ENCODE peak calls at places on chromosomes 13 and 19, in seven cellular contexts. Z, K, H, Y, M, O and U are unnamed samples.
A peak's percentile ranks its signal among the peaks of the same experiment; 100 is the strongest.

GRCh38 chr13:42396501-42396900 is 124.5 kb downstream of the AKAP11 start:
- DNase-seq in Z (no peak), K (no peak), H (no peak), Y (no peak), M (peak; percentile 83), O (no peak), U (no peak)

GRCh38 chr13:84994582-84994981 is 804.6 kb downstream of the SLITRK6 start:
- DNase-seq in Z (no peak), K (no peak), H (no peak), Y (no peak), M (no peak), O (no peak), U (no peak)

GRCh38 chr19:15296841-15297415 is 35.4 kb downstream of the BRD4 start:
- DNase-seq in Z (no peak), K (no peak), H (no peak), Y (no peak), M (peak; percentile 20), O (no peak), U (no peak)

GRCh38 chr13:70812481-70812880 is 704.2 kb upstream of the KLHL1 start:
- DNase-seq in Z (no peak), K (no peak), H (no peak), Y (no peak), M (no peak), O (no peak), U (no peak)

GRCh38 chr13:104289400-104289799 is 1223.2 kb upstream of the SLC10A2 start:
- DNase-seq in Z (no peak), K (no peak), H (no peak), Y (no peak), M (no peak), O (no peak), U (no peak)

GRCh38 chr19:13629687-13630357 is 123.5 kb upstream of the CACNA1A start:
- DNase-seq in Z (no peak), K (no peak), H (no peak), Y (no peak), M (peak; percentile 12), O (no peak), U (no peak)

GRCh38 chr13:109729031-109729870 is 57.1 kb downstream of the IRS2 start:
- DNase-seq in Z (no peak), K (no peak), H (peak; percentile 52), Y (no peak), M (no peak), O (peak; percentile 53), U (no peak)

GRCh38 chr19:46068345-46069258 is 27.8 kb upstream of the IGFL4 start:
- DNase-seq in Z (peak; percentile 81), K (no peak), H (no peak), Y (no peak), M (no peak), O (no peak), U (no peak)

GRCh38 chr19:51421229-51422052 is 4.0 kb upstream of the SIGLEC10 start:
- DNase-seq in Z (no peak), K (no peak), H (no peak), Y (no peak), M (no peak), O (no peak), U (no peak)

GRCh38 chr19:16605552-16605951 is 22.5 kb downstream of the MED26 start:
- DNase-seq in Z (no peak), K (no peak), H (no peak), Y (no peak), M (no peak), O (no peak), U (no peak)

DNA sequence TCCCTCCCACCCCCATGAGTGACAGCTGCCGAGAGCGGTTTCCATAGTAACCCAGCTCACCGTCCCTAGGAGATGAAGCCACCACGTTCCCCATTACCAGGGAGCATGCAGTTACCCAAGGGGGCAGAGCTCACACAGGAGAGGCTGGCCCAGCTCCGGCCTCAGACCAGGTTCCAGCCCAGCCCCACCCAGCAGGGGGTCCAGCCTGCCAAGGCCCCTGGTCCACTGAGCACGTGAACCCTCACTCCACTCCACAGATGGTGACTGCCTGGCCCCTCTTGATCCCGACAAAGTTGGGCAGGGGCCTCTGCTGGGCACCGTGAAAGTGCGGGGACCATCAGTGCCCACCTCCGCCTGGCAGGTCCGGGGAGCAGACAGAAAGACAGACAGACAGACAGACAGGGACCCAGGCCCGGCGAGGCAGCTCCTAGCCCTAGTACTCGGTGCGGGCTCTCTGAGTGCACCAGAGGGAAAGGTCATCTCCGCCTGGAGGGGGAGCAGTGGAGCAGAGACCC is 50.7 kb downstream of the CELF5 start:
- DNase-seq in Z (no peak), K (no peak), H (peak; percentile 96), Y (no peak), M (no peak), O (peak; percentile 69), U (peak; percentile 86)
- H3K4me3 ChIP-seq in Z (peak overlapping the region; percentile 26), K (peak overlapping the region; percentile 43), H (peak overlapping the region; percentile 66), Y (no peak overlapping the region), M (peak overlapping the region; percentile 33), O (peak overlapping the region; percentile 36), U (peak overlapping the region; percentile 43)

GRCh38 chr19:9936151-9937000 is at the start of gene OLFM2:
- DNase-seq in Z (no peak), K (peak; percentile 40), H (peak; percentile 98), Y (no peak), M (no peak), O (peak; percentile 63), U (peak; percentile 37)

GRCh38 chr19:9934132-9934950 is 2.0 kb downstream of the OLFM2 start:
- DNase-seq in Z (peak; percentile 42), K (peak; percentile 74), H (peak; percentile 95), Y (peak; percentile 77), M (peak; percentile 88), O (peak; percentile 87), U (peak; percentile 93)

GRCh38 chr19:9935409-9936062 is 779 bp downstream of the OLFM2 start:
- DNase-seq in Z (no peak), K (no peak), H (no peak), Y (no peak), M (no peak), O (no peak), U (no peak)

GRCh38 chr19:9939301-9939913 is 3.1 kb upstream of the OLFM2 start:
- DNase-seq in Z (no peak), K (no peak), H (no peak), Y (no peak), M (no peak), O (no peak), U (no peak)

GRCh38 chr19:9937001-9937411 is 691 bp upstream of the OLFM2 start:
- DNase-seq in Z (no peak), K (no peak), H (peak; percentile 79), Y (no peak), M (no peak), O (no peak), U (peak; percentile 69)
- H3K4me3 ChIP-seq in Z (peak overlapping the region; percentile 13), K (no peak overlapping the region), H (peak overlapping the region; percentile 50), Y (no peak overlapping the region), M (no peak overlapping the region), O (peak overlapping the region; percentile 27), U (peak overlapping the region; percentile 33)

GRCh38 chr19:55449469-55449868 is 6.4 kb upstream of the SHISA7 start:
- DNase-seq in Z (no peak), K (no peak), H (peak; percentile 65), Y (no peak), M (no peak), O (no peak), U (no peak)

GRCh38 chr19:55453861-55454260 is 7.6 kb downstream of the ISOC2 start:
- DNase-seq in Z (no peak), K (no peak), H (no peak), Y (no peak), M (no peak), O (no peak), U (no peak)

GRCh38 chr19:55452381-55453325 is 8.8 kb downstream of the ISOC2 start:
- DNase-seq in Z (peak; percentile 40), K (peak; percentile 76), H (peak; percentile 98), Y (peak; percentile 68), M (no peak), O (peak; percentile 92), U (peak; percentile 54)

GRCh38 chr19:55451163-55451521 is 8.0 kb upstream of the SHISA7 start:
- DNase-seq in Z (no peak), K (no peak), H (peak; percentile 91), Y (no peak), M (no peak), O (no peak), U (no peak)

DNA sequence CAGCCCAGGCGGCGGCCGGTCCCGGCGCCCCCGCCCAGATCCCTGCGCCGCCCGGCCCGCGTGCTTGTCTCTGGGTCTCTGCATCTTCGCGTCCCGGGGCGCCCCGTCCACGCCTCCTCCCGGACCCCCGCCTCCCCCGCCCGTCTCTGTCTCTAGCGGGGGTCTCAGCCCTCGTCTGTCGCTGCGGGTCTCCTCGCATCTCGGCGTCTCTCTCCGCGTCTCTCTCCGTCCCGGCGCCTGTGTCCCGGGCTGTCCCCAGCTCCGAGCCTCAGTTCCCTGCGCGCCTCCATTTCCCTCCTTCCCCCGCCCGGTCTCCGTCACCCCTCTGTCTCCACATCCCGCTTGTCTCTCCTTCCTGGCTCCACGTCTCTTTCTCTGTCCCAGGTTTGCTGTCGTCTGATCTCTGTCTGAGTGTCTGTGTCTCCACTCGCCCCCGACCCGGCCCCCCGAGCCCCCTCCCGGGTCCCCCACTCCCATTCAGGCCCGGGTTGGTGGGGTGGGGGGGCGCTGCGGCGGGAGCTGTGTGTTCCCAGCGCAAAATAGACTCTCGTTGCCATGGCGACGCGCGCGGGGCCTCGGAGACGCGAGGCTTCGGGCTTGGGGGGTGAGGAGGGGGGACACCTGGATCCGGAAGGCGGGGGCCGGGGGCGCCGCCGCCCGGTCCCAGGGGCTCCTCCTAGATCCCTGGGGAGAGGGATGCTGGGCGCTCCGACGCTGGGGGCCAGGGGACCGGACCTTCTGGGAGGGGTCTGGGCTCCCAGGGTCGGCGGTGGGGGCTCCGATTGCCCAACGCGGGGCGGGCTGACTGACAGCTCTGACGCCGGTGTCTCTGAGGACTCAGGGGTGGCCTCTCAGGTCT is 8.7 kb upstream of the SHISA7 start:
- DNase-seq in Z (no peak), K (no peak), H (peak; percentile 80), Y (no peak), M (no peak), O (no peak), U (peak; percentile 53)
- H3K4me3 ChIP-seq in Z (no peak overlapping the region), K (no peak overlapping the region), H (peak overlapping the region; percentile 31), Y (no peak overlapping the region), M (peak overlapping the region; percentile 1), O (peak overlapping the region; percentile 56), U (peak overlapping the region; percentile 24)

DNA sequence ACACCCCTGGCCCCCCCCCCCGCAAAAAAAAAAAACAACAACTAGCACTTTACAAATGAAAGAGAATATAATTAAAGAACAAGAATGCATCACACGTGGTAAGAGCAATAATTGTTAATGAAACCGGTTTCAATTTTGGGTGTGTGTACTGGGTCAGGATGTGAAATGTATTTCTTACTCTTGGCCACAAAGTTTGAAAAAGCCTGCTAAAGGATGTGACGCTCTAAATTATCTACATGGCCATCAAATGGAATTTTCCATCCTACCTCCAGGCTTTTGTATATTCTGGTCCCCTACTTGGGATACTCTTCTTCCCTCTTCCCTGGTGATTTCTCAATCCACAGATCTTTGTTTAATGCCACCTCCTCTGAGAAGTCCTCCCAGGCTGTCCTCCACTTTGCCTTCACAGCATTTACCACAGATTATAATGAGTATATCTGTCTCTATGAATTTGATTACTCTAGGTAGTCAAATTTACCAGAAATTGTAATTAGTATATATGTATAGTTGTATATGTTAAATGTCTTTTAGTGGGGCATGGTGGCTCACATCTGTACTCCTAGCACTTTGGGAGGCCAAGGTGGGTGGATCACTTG is 2.1 kb downstream of the SARS2 start:
- DNase-seq in Z (no peak), K (no peak), H (peak; percentile 8), Y (no peak), M (no peak), O (no peak), U (no peak)
- H3K4me3 ChIP-seq in Z (no peak overlapping the region), K (no peak overlapping the region), H (no peak overlapping the region), Y (no peak overlapping the region), M (no peak overlapping the region), O (no peak overlapping the region), U (no peak overlapping the region)

GRCh38 chr13:35162420-35162819 is 220.3 kb downstream of the NBEA start:
- DNase-seq in Z (no peak), K (no peak), H (no peak), Y (no peak), M (no peak), O (no peak), U (no peak)
- H3K4me3 ChIP-seq in Z (no peak overlapping the region), K (no peak overlapping the region), H (no peak overlapping the region), Y (no peak overlapping the region), M (no peak overlapping the region), O (no peak overlapping the region), U (no peak overlapping the region)